ENCODE peak calls at places on chromosomes 12 and 14, in seven cellular contexts. T is mucosa of gallbladder; M is stimulated activated CD4-positive, alpha-beta T cell treated with anti-CD3 and anti-CD28 coated beads, Interleukin-4, amount 100 ng/mL, for 4 hours; V is K562; H is AG08396; B is MCF 10A; W is effector memory CD8-positive, alpha-beta T cell. E is an unnamed sample.

GRCh38 chr14:101225729-101226152 is 322.2 kb upstream of the RTL1 start:
- DNase-seq in T (no peak), M (no peak), V (peak; percentile 5), H (no peak), B (no peak), W (no peak), E (no peak)

GRCh38 chr12:104628338-104629135 is 171.8 kb downstream of the CHST11 start:
- DNase-seq in T (no peak), M (no peak), V (no peak), H (no peak), B (no peak), W (no peak), E (no peak)

GRCh38 chr12:68317047-68317667 is 15.0 kb downstream of the MDM1 start:
- DNase-seq in T (peak; percentile 24), M (peak; percentile 10), V (peak; percentile 65), H (no peak), B (peak; percentile 53), W (peak; percentile 43), E (no peak)

GRCh38 chr12:47080725-47081502 is 1.2 kb upstream of the AMIGO2 start:
- DNase-seq in T (peak; percentile 43), M (peak; percentile 48), V (peak; percentile 64), H (no peak), B (peak; percentile 89), W (peak; percentile 37), E (peak; percentile 56)

GRCh38 chr14:31897581-31898186 is 179.4 kb upstream of the ARHGAP5 start:
- DNase-seq in T (no peak), M (no peak), V (no peak), H (no peak), B (no peak), W (no peak), E (no peak)

GRCh38 chr14:102726191-102726949 is 50.9 kb upstream of the TRAF3 start:
- DNase-seq in T (no peak), M (no peak), V (no peak), H (no peak), B (no peak), W (no peak), E (peak; percentile 18)

GRCh38 chr14:87998414-87998813 is 5.4 kb upstream of the GALC start:
- DNase-seq in T (no peak), M (no peak), V (peak; percentile 20), H (no peak), B (no peak), W (no peak), E (no peak)

GRCh38 chr12:125989716-125990115 is 924.5 kb downstream of the AACS start:
- DNase-seq in T (no peak), M (no peak), V (no peak), H (no peak), B (no peak), W (no peak), E (no peak)

GRCh38 chr14:96905825-96906224 is 108.6 kb downstream of the VRK1 start:
- DNase-seq in T (no peak), M (no peak), V (no peak), H (no peak), B (peak; percentile 60), W (no peak), E (no peak)

GRCh38 chr14:20820063-20820904 is 17.6 kb upstream of the RNASE1 start:
- DNase-seq in T (no peak), M (no peak), V (peak; percentile 84), H (no peak), B (no peak), W (no peak), E (no peak)

GRCh38 chr14:98503086-98503815 is 768.7 kb downstream of the BCL11B start:
- DNase-seq in T (no peak), M (no peak), V (no peak), H (no peak), B (no peak), W (no peak), E (no peak)

GRCh38 chr14:105069887-105070759 is 4.9 kb upstream of the GPR132 start:
- DNase-seq in T (no peak), M (no peak), V (peak; percentile 41), H (peak; percentile 55), B (no peak), W (no peak), E (no peak)

GRCh38 chr12:77323778-77324415 is 258.5 kb upstream of the E2F7 start:
- DNase-seq in T (no peak), M (no peak), V (no peak), H (no peak), B (no peak), W (no peak), E (no peak)

GRCh38 chr14:104103061-104104005 is 17.8 kb downstream of the ASPG start:
- DNase-seq in T (no peak), M (no peak), V (no peak), H (no peak), B (no peak), W (no peak), E (no peak)

GRCh38 chr12:107309020-107309419 is 215.7 kb upstream of the CRY1 start:
- DNase-seq in T (no peak), M (no peak), V (no peak), H (no peak), B (no peak), W (no peak), E (no peak)

E was measured in HuH-7.5.